ENCODE peak calls at places on chromosomes 12 and 14, in four cellular contexts. R is lung microvascular endothelial cell; D is stimulated activated effector memory CD8-positive, alpha-beta T cell treated with anti-CD3 and anti-CD28 coated beads, Interleukin-12 subunit alpha, Interleukin-12 subunit beta, amount 100 ng/mL, for 72 hours; K is fibroblast of pulmonary artery. W is an unnamed sample.

GRCh38 chr14:96146131-96146771 is 58.4 kb upstream of the BDKRB2 start:
- DNase-seq in R (peak; percentile 50), D (no peak), K (peak; percentile 58), W (no peak)

GRCh38 chr12:33988888-33989287 is 33.4 kb upstream of the ALG10 start:
- DNase-seq in R (peak; percentile 67), D (no peak), K (no peak), W (no peak)

GRCh38 chr12:12590961-12591360 is 20.7 kb upstream of the CREBL2 start:
- DNase-seq in R (no peak), D (no peak), K (no peak), W (no peak)

GRCh38 chr14:37060496-37061260 is 111.7 kb downstream of the SLC25A21 start:
- DNase-seq in R (no peak), D (no peak), K (no peak), W (no peak)

GRCh38 chr12:124742111-124742510 is 121.6 kb downstream of the SCARB1 start:
- DNase-seq in R (no peak), D (no peak), K (no peak), W (no peak)

GRCh38 chr12:62001424-62001823 is 258.8 kb upstream of the USP15 start:
- DNase-seq in R (no peak), D (no peak), K (no peak), W (no peak)

GRCh38 chr12:108828774-108829173 is 28.6 kb downstream of the SSH1 start:
- DNase-seq in R (peak; percentile 93), D (no peak), K (peak; percentile 90), W (no peak)

GRCh38 chr12:66160704-66161103 is 9.1 kb downstream of the TMBIM4 start:
- DNase-seq in R (no peak), D (no peak), K (no peak), W (no peak)

GRCh38 chr12:56631790-56632700 is 1.9 kb upstream of the BAZ2A start:
- DNase-seq in R (peak; percentile 58), D (peak; percentile 46), K (peak; percentile 43), W (peak; percentile 61)

GRCh38 chr12:124391340-124392261 is 96.7 kb downstream of the RFLNA start:
- DNase-seq in R (peak; percentile 76), D (no peak), K (no peak), W (peak; percentile 46)

GRCh38 chr12:1507308-1507707 is 87.1 kb downstream of the FBXL14 start:
- DNase-seq in R (no peak), D (no peak), K (no peak), W (no peak)

GRCh38 chr12:117867348-117867747 is 101.4 kb downstream of the KSR2 start:
- DNase-seq in R (no peak), D (no peak), K (no peak), W (no peak)

GRCh38 chr12:103546959-103547358 is 40.1 kb upstream of the STAB2 start:
- DNase-seq in R (no peak), D (no peak), K (no peak), W (no peak)

W was measured in stimulated activated CD4-positive, alpha-beta T cell treated with anti-CD3 and anti-CD28 coated beads, Interleukin-2, amount 100 ng/mL, for 48 hours.